ENCODE peak calls at places on chromosome 7, in four cellular contexts. One of them, this sample, is unnamed. For H3K4me1, the result is how much of the 10 kb centered on the place peaks cover.

GRCh38 chr7:151060416-151061234 is 1.2 kb downstream of the SLC4A2 start:
- DNase-seq in heart left ventricle: peak
- DNase-seq in neural progenitor cell: peak
- DNase-seq in fibroblast of lung: peak
- DNase-seq in this sample: no peak

GRCh38 chr7:98348726-98349474 is 52.0 kb downstream of the BAIAP2L1 start:
- DNase-seq in heart left ventricle: no peak
- DNase-seq in neural progenitor cell: no peak
- DNase-seq in fibroblast of lung: no peak
- DNase-seq in this sample: no peak

GRCh38 chr7:143299840-143300239 is 11.7 kb downstream of the CASP2 start:
- DNase-seq in heart left ventricle: no peak
- DNase-seq in neural progenitor cell: peak
- DNase-seq in fibroblast of lung: peak
- DNase-seq in this sample: peak

GRCh38 chr7:142365410-142365842 is 107.6 kb upstream of the PRSS58 start:
- DNase-seq in heart left ventricle: no peak
- DNase-seq in neural progenitor cell: no peak
- DNase-seq in fibroblast of lung: no peak
- DNase-seq in this sample: no peak

GRCh38 chr7:131021902-131022301 is 287.9 kb upstream of the KLF14 start:
- DNase-seq in heart left ventricle: no peak
- DNase-seq in neural progenitor cell: no peak
- DNase-seq in fibroblast of lung: no peak
- DNase-seq in this sample: no peak

GRCh38 chr7:50369408-50370026 is 65.0 kb downstream of the IKZF1 start:
- DNase-seq in heart left ventricle: no peak
- DNase-seq in neural progenitor cell: peak
- DNase-seq in fibroblast of lung: no peak
- DNase-seq in this sample: peak

GRCh38 chr7:117259626-117260025 is 63.2 kb downstream of the WNT2 start:
- DNase-seq in heart left ventricle: no peak
- DNase-seq in neural progenitor cell: no peak
- DNase-seq in fibroblast of lung: peak
- DNase-seq in this sample: no peak

GRCh38 chr7:106317971-106318370 is 33.2 kb upstream of the NAMPT start:
- DNase-seq in heart left ventricle: no peak
- DNase-seq in neural progenitor cell: no peak
- DNase-seq in fibroblast of lung: peak
- DNase-seq in this sample: no peak

GRCh38 chr7:128893251-128894100 is 17.0 kb downstream of the KCP start:
- DNase-seq in heart left ventricle: peak
- DNase-seq in neural progenitor cell: no peak
- DNase-seq in fibroblast of lung: no peak
- DNase-seq in this sample: no peak

GRCh38 chr7:117682681-117683385 is 190.4 kb downstream of the CTTNBP2 start:
- DNase-seq in heart left ventricle: no peak
- DNase-seq in neural progenitor cell: no peak
- DNase-seq in fibroblast of lung: no peak
- DNase-seq in this sample: no peak

GRCh38 chr7:102456327-102456726 is 8.3 kb downstream of the ALKBH4 start:
- DNase-seq in heart left ventricle: no peak
- DNase-seq in neural progenitor cell: no peak
- DNase-seq in fibroblast of lung: peak
- DNase-seq in this sample: no peak

GRCh38 chr7:128137096-128137655 is 103.9 kb upstream of the LEP start:
- DNase-seq in heart left ventricle: no peak
- DNase-seq in neural progenitor cell: no peak
- DNase-seq in fibroblast of lung: peak
- DNase-seq in this sample: no peak

GRCh38 chr7:111495173-111495572 is 67.1 kb downstream of the IMMP2L start:
- DNase-seq in heart left ventricle: no peak
- DNase-seq in neural progenitor cell: no peak
- DNase-seq in fibroblast of lung: no peak
- DNase-seq in this sample: no peak

GRCh38 chr7:1664711-1665591 is 5.1 kb upstream of the ELFN1 start:
- DNase-seq in heart left ventricle: peak
- DNase-seq in neural progenitor cell: peak
- DNase-seq in fibroblast of lung: peak
- DNase-seq in this sample: peak
- H3K4me1 ChIP-seq in heart left ventricle: under half
- H3K4me1 ChIP-seq in neural progenitor cell: under half
- H3K4me1 ChIP-seq in fibroblast of lung: under half
- H3K4me1 ChIP-seq in this sample: under half

DNA sequence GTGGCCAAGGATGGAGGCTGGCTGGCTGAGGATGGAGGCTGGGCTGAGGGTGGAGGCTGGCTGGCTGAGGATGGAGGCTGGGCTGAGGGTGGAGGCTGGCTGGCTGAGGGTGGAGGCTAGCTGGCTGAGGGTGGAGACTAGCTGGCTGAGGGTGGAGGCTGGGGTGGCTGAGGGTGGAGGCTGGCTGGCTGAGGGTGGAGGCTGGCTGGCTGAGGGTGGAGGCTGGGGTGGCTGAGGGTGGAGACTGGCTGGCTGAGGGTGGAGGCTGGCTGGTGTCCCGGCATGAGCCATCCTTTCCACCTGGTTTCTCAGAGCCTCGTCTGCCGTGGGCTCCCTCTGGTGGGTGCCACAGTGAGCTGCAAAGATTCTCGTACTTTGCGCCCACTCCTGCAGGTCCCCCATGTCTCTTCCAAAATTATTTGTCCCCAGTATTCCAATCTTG is 88.4 kb downstream of the ELFN1 start:
- DNase-seq in heart left ventricle: peak
- DNase-seq in neural progenitor cell: peak
- DNase-seq in fibroblast of lung: peak
- DNase-seq in this sample: no peak
- TF ChIP-seq CTCF in heart left ventricle: peak
- TF ChIP-seq CTCF in neural progenitor cell: peak
- TF ChIP-seq CTCF in fibroblast of lung: peak
- TF ChIP-seq CTCF in this sample: no peak

GRCh38 chr7:36291387-36292316 is 98.0 kb upstream of the ANLN start:
- DNase-seq in heart left ventricle: peak
- DNase-seq in neural progenitor cell: peak
- DNase-seq in fibroblast of lung: peak
- DNase-seq in this sample: peak
- H3K4me3 ChIP-seq in heart left ventricle: peak
- H3K4me3 ChIP-seq in neural progenitor cell: no peak
- H3K4me3 ChIP-seq in fibroblast of lung: peak
- H3K4me3 ChIP-seq in this sample: peak

DNA sequence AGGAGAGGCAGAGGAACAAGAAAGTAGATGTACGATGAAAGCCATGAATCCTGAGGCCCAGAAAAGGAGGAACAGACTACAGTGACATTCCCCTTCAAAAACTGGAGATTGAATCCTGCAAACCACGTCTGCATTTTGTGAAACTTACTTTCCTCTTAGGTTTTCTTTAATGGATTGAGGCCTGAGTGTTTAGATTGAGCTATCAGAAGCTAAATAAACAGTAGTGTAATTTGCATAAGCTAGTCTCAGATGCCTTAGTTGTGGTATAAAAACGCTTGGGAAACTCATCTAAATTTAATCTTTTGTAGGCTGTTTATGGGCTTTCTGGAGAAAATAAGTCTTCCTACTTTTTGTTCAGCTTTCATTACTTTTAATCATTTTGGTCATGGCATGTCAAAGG is 94.8 kb upstream of the HDAC9 start:
- DNase-seq in heart left ventricle: no peak
- DNase-seq in neural progenitor cell: no peak
- DNase-seq in fibroblast of lung: peak
- DNase-seq in this sample: no peak
- H3K4me1 ChIP-seq in heart left ventricle: under half
- H3K4me1 ChIP-seq in neural progenitor cell: under half
- H3K4me1 ChIP-seq in fibroblast of lung: under half
- H3K4me1 ChIP-seq in this sample: under half

GRCh38 chr7:18698258-18698734 is 202.7 kb downstream of the HDAC9 start:
- DNase-seq in heart left ventricle: no peak
- DNase-seq in neural progenitor cell: no peak
- DNase-seq in fibroblast of lung: no peak
- DNase-seq in this sample: no peak

GRCh38 chr7:18703743-18704142 is 208.2 kb downstream of the HDAC9 start:
- DNase-seq in heart left ventricle: no peak
- DNase-seq in neural progenitor cell: no peak
- DNase-seq in fibroblast of lung: peak
- DNase-seq in this sample: no peak

GRCh38 chr7:18702071-18702829 is 206.7 kb downstream of the HDAC9 start:
- DNase-seq in heart left ventricle: no peak
- DNase-seq in neural progenitor cell: no peak
- DNase-seq in fibroblast of lung: no peak
- DNase-seq in this sample: no peak

GRCh38 chr7:18694911-18695310 is 199.4 kb downstream of the HDAC9 start:
- DNase-seq in heart left ventricle: no peak
- DNase-seq in neural progenitor cell: no peak
- DNase-seq in fibroblast of lung: no peak
- DNase-seq in this sample: no peak

GRCh38 chr7:18700147-18700546 is 204.6 kb downstream of the HDAC9 start:
- DNase-seq in heart left ventricle: no peak
- DNase-seq in neural progenitor cell: peak
- DNase-seq in fibroblast of lung: no peak
- DNase-seq in this sample: no peak
- TF ChIP-seq CTCF in heart left ventricle: no peak
- TF ChIP-seq CTCF in neural progenitor cell: peak
- TF ChIP-seq CTCF in fibroblast of lung: no peak
- TF ChIP-seq CTCF in this sample: no peak

GRCh38 chr7:73570521-73570920 is 7.9 kb downstream of the TBL2 start:
- DNase-seq in heart left ventricle: no peak
- DNase-seq in neural progenitor cell: no peak
- DNase-seq in fibroblast of lung: no peak
- DNase-seq in this sample: no peak

GRCh38 chr7:73567140-73567539 is 9.7 kb upstream of the BCL7B start:
- DNase-seq in heart left ventricle: no peak
- DNase-seq in neural progenitor cell: no peak
- DNase-seq in fibroblast of lung: no peak
- DNase-seq in this sample: no peak

GRCh38 chr7:73567701-73568685 is 10.4 kb downstream of the TBL2 start:
- DNase-seq in heart left ventricle: no peak
- DNase-seq in neural progenitor cell: no peak
- DNase-seq in fibroblast of lung: peak
- DNase-seq in this sample: no peak

GRCh38 chr7:73569042-73569608 is 9.3 kb downstream of the TBL2 start:
- DNase-seq in heart left ventricle: no peak
- DNase-seq in neural progenitor cell: no peak
- DNase-seq in fibroblast of lung: no peak
- DNase-seq in this sample: no peak

DNA sequence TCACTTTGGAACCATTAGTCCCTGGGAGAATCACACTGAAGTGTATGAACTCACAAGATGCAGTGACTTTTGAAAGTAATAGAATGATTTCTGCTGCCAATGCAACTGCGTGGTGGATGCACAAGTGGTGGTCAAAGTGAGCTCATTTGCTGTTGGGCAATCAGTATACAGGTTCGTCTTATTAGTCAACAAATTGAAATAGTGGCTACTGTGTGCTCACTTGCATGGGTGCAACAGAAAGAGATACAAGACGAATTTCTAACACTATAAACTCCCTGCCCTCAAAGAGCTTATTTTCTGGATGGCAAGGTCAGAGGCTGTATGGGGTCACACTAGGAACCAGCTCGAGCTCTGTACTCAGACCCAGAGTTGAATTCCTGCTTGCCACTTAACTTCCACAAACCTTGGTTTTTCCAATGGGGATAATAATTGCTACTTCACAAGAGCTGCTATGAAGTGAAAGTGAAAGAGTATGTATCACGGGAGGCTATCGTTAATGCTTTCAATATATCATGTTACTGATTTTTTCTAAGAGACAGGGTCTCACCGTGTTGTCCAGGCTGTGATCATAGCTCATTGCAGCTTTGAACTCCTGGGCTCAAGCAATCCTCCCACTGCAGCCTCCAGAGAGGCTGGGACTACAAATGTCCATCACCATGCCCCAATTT is 8.3 kb upstream of the BCL7B start:
- DNase-seq in heart left ventricle: no peak
- DNase-seq in neural progenitor cell: no peak
- DNase-seq in fibroblast of lung: no peak
- DNase-seq in this sample: no peak
- H3K4me3 ChIP-seq in heart left ventricle: peak
- H3K4me3 ChIP-seq in neural progenitor cell: no peak
- H3K4me3 ChIP-seq in fibroblast of lung: peak
- H3K4me3 ChIP-seq in this sample: peak

GRCh38 chr7:155377837-155378579 is 79.9 kb upstream of the EN2 start:
- DNase-seq in heart left ventricle: no peak
- DNase-seq in neural progenitor cell: peak
- DNase-seq in fibroblast of lung: peak
- DNase-seq in this sample: no peak
- H3K4me1 ChIP-seq in heart left ventricle: under half
- H3K4me1 ChIP-seq in neural progenitor cell: under half
- H3K4me1 ChIP-seq in fibroblast of lung: under half
- H3K4me1 ChIP-seq in this sample: half or more

GRCh38 chr7:54705436-54705835 is 53.6 kb downstream of the SEC61G start:
- DNase-seq in heart left ventricle: no peak
- DNase-seq in neural progenitor cell: no peak
- DNase-seq in fibroblast of lung: peak
- DNase-seq in this sample: no peak
- TF ChIP-seq CTCF in heart left ventricle: no peak
- TF ChIP-seq CTCF in neural progenitor cell: no peak
- TF ChIP-seq CTCF in fibroblast of lung: no peak
- TF ChIP-seq CTCF in this sample: no peak